ENCODE peak calls at places on chromosome 14, in eight cellular contexts. H is heart left ventricle, U is osteocyte, B is fibroblast of mammary gland, C is left ventricle myocardium inferior, N is type B pancreatic cell, D is cardiac fibroblast, A is GM20000. Z is an unnamed sample.

GRCh38 chr14:32932302-32932920 is 6.3 kb upstream of the NPAS3 start:
- DNase-seq in D (no peak), A (peak), C (no peak), B (no peak), N (no peak), H (no peak), U (no peak), Z (no peak)

GRCh38 chr14:99391671-99392070 is 89.0 kb downstream of the SETD3 start:
- DNase-seq in D (no peak), H (no peak), A (no peak), B (peak), C (no peak), U (no peak), N (no peak), Z (no peak)

GRCh38 chr14:51488569-51489220 is 163.0 kb upstream of the FRMD6 start:
- DNase-seq in N (no peak), B (no peak), H (no peak), C (no peak), U (no peak), D (no peak), A (no peak), Z (no peak)

GRCh38 chr14:90518941-90519256 is 122.1 kb downstream of the CALM1 start:
- DNase-seq in H (peak), B (peak), D (peak), N (no peak), U (no peak), A (peak), C (no peak), Z (no peak)

GRCh38 chr14:83827383-83827782 is 1702.6 kb upstream of the FLRT2 start:
- DNase-seq in H (no peak), N (no peak), D (no peak), U (no peak), A (no peak), B (no peak), C (no peak), Z (no peak)

GRCh38 chr14:105701456-105702274 is 175.3 kb downstream of the TMEM121 start:
- DNase-seq in H (no peak), N (peak), D (no peak), B (no peak), U (peak), C (no peak), A (peak), Z (no peak)

GRCh38 chr14:77053046-77053841 is 24.7 kb upstream of the IRF2BPL start:
- DNase-seq in D (peak), U (peak), H (peak), A (peak), B (no peak), C (peak), N (peak), Z (peak)

GRCh38 chr14:22689186-22689585 is 45.0 kb upstream of the OR6J1 start:
- DNase-seq in U (no peak), A (no peak), N (no peak), H (no peak), B (peak), C (no peak), D (peak), Z (no peak)

GRCh38 chr14:102498005-102498677 is 11.4 kb downstream of the ANKRD9 start:
- DNase-seq in N (no peak), H (no peak), D (no peak), U (no peak), A (no peak), C (no peak), B (peak), Z (no peak)

GRCh38 chr14:66539034-66539433 is 31.1 kb downstream of the GPHN start:
- DNase-seq in N (no peak), A (no peak), B (no peak), H (no peak), U (no peak), D (no peak), C (no peak), Z (peak)

GRCh38 chr14:36505193-36505815 is 14.7 kb downstream of the NKX2-1 start:
- DNase-seq in D (no peak), C (no peak), B (no peak), U (no peak), H (no peak), N (no peak), A (peak), Z (no peak)

GRCh38 chr14:59691266-59691665 is 114.7 kb upstream of the CCDC175 start:
- DNase-seq in U (no peak), D (no peak), N (no peak), H (no peak), B (no peak), A (no peak), C (no peak), Z (no peak)

GRCh38 chr14:59687663-59688062 is 111.1 kb upstream of the CCDC175 start:
- DNase-seq in C (no peak), D (no peak), N (no peak), B (no peak), A (no peak), H (no peak), U (no peak), Z (no peak)

GRCh38 chr14:59690426-59690825 is 113.8 kb upstream of the CCDC175 start:
- DNase-seq in B (peak), H (no peak), A (no peak), N (no peak), C (no peak), U (no peak), D (no peak), Z (no peak)

GRCh38 chr14:59688224-59689170 is 111.9 kb upstream of the CCDC175 start:
- DNase-seq in D (peak), U (no peak), H (no peak), A (peak), B (peak), N (no peak), C (no peak), Z (no peak)
- TF ChIP-seq CTCF in D (peak), U (peak), H (peak), A (peak), B (peak), N (peak), C (peak), Z (peak)

GRCh38 chr14:71208702-71209357 is 301.6 kb downstream of the PCNX1 start:
- DNase-seq in C (no peak), U (no peak), D (no peak), H (no peak), N (no peak), B (no peak), A (no peak), Z (no peak)
- TF ChIP-seq CTCF in C (no peak), U (no peak), D (no peak), H (no peak), N (peak), B (peak), A (no peak), Z (no peak)

GRCh38 chr14:54814076-54814475 is 88.5 kb downstream of the GCH1 start:
- DNase-seq in H (no peak), N (no peak), B (no peak), U (peak), D (no peak), C (no peak), A (no peak), Z (no peak)
- TF ChIP-seq CTCF in H (no peak), N (peak), B (peak), U (no peak), D (peak), C (no peak), A (no peak), Z (no peak)

DNA sequence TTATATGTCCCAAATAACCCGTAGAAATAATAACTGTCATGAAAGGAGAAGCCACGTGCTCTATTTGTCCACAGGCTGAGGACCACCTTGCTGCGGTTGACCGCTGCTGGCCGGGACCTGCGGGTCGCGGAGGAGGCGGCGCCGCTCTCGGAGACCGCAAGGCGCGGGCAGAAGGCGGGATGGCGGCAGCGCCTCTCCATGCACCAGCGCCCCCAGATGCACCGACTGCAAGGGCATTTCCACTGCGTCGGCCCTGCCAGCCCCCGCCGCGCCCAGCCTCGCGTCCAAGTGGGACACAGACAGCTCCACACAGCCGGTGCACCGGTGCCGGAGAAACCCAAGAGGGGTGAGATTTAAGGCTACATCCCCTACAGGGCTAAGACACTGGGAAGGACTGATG is 21.0 kb downstream of the RPGRIP1 start:
- DNase-seq in D (no peak), N (no peak), C (peak), B (no peak), H (peak), U (no peak), A (no peak), Z (no peak)
- TF ChIP-seq CTCF in D (no peak), N (peak), C (peak), B (no peak), H (peak), U (no peak), A (no peak), Z (no peak)

DNA sequence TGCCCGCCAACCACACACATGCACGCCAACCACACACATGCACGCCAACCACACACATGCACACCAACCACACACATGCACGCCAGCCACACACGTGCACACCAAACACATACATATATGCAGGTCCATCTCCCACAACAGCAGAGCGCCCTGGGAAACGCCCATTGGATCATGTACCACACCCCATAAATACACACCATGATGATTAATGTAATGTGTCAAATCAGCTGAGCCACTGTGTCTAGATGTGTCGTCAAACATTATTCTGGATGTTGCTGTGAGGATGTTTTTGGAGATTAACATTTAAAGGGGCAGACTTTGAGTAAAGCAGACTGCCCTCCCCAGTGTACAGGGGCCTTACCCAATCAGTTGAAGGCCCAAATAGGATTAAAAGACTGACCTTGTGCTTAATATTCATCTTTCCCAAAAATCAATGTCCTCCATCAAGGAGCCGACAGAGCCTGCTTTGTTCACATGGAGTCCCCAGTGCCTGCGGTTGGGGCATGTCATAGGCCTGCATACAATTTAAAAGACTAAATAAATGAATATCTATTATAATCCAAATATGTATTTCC is 23.4 kb upstream of the BDKRB2 start:
- DNase-seq in H (no peak), B (no peak), C (no peak), U (no peak), N (no peak), D (no peak), A (no peak), Z (no peak)
- TF ChIP-seq CTCF in H (no peak), B (no peak), C (no peak), U (no peak), N (no peak), D (no peak), A (no peak), Z (no peak)

GRCh38 chr14:68926236-68926635 is 52.9 kb downstream of the ACTN1 start:
- DNase-seq in H (no peak), U (no peak), D (peak), N (no peak), B (no peak), C (no peak), A (no peak), Z (no peak)
- TF ChIP-seq CTCF in H (no peak), U (peak), D (peak), N (peak), B (peak), C (peak), A (no peak), Z (peak)

GRCh38 chr14:49310298-49310697 is 275.9 kb downstream of the RPS29 start:
- DNase-seq in N (no peak), U (no peak), A (no peak), B (no peak), C (no peak), H (no peak), D (no peak), Z (no peak)

GRCh38 chr14:49303952-49304516 is 282.1 kb downstream of the RPS29 start:
- DNase-seq in B (peak), N (no peak), D (peak), U (no peak), A (peak), H (no peak), C (no peak), Z (no peak)

GRCh38 chr14:49306152-49306751 is 279.9 kb downstream of the RPS29 start:
- DNase-seq in N (no peak), B (peak), D (peak), U (no peak), C (no peak), A (peak), H (no peak), Z (no peak)
- TF ChIP-seq CTCF in N (peak), B (peak), D (peak), U (peak), C (peak), A (peak), H (peak), Z (peak)

GRCh38 chr14:74799765-74800164 is 36.6 kb downstream of the YLPM1 start:
- DNase-seq in B (no peak), H (no peak), N (no peak), D (no peak), C (no peak), A (no peak), U (no peak), Z (no peak)

GRCh38 chr14:74794947-74795346 is 31.8 kb downstream of the YLPM1 start:
- DNase-seq in B (no peak), A (no peak), N (no peak), C (no peak), H (no peak), D (no peak), U (no peak), Z (no peak)

GRCh38 chr14:74804219-74804825 is 41.2 kb downstream of the YLPM1 start:
- DNase-seq in N (no peak), A (peak), D (peak), C (no peak), U (no peak), B (peak), H (no peak), Z (no peak)

GRCh38 chr14:74801396-74801795 is 38.3 kb downstream of the YLPM1 start:
- DNase-seq in U (no peak), A (no peak), B (no peak), N (no peak), D (no peak), C (no peak), H (no peak), Z (no peak)

GRCh38 chr14:74800780-74801179 is 37.7 kb downstream of the YLPM1 start:
- DNase-seq in B (no peak), C (no peak), A (no peak), U (no peak), N (no peak), H (no peak), D (no peak), Z (no peak)
- TF ChIP-seq CTCF in B (no peak), C (no peak), A (no peak), U (no peak), N (no peak), H (no peak), D (no peak), Z (no peak)

Z was measured in D721Med.